ENCODE peak calls at places on chromosome 2, in four cellular contexts. O, D, H and P are unnamed samples.

GRCh38 chr2:188369365-188369764 is 77.7 kb downstream of the GULP1 start:
- DNase-seq in H (peak; percentile 57), O (no peak), D (peak; percentile 45), P (peak; percentile 63)

GRCh38 chr2:199462167-199462976 is 4.6 kb upstream of the SATB2 start:
- DNase-seq in D (no peak), H (no peak), O (no peak), P (no peak)

GRCh38 chr2:219441451-219442205 is 7.0 kb downstream of the SPEG start:
- DNase-seq in O (no peak), D (peak; percentile 94), H (no peak), P (peak; percentile 85)

GRCh38 chr2:20634430-20635095 is 16.3 kb downstream of the HS1BP3 start:
- DNase-seq in H (no peak), O (no peak), D (no peak), P (no peak)

GRCh38 chr2:196238836-196239380 is 67.5 kb upstream of the STK17B start:
- DNase-seq in D (no peak), H (no peak), O (no peak), P (no peak)

GRCh38 chr2:173048901-173049661 is 26.6 kb upstream of the MAP3K20 start:
- DNase-seq in O (no peak), D (no peak), H (peak; percentile 92), P (no peak)

GRCh38 chr2:241314181-241314932 is 1.1 kb downstream of the HDLBP start:
- DNase-seq in H (peak; percentile 62), D (no peak), O (no peak), P (no peak)

GRCh38 chr2:11325961-11326691 is 18.3 kb downstream of the ROCK2 start:
- DNase-seq in D (no peak), O (no peak), H (no peak), P (no peak)

GRCh38 chr2:191936882-191937405 is 90.1 kb upstream of the CAVIN2 start:
- DNase-seq in O (no peak), D (no peak), H (no peak), P (no peak)

GRCh38 chr2:102001767-102002142 is 10.0 kb downstream of the IL1R2 start:
- DNase-seq in H (no peak), D (no peak), O (no peak), P (no peak)

GRCh38 chr2:165952085-165952484 is 1.5 kb downstream of the TTC21B start:
- DNase-seq in D (no peak), O (no peak), H (no peak), P (no peak)

GRCh38 chr2:136932700-136933099 is 167.4 kb downstream of the THSD7B start:
- DNase-seq in O (no peak), D (no peak), H (peak; percentile 30), P (peak; percentile 51)

GRCh38 chr2:164979113-164979512 is 23.8 kb upstream of the SLC38A11 start:
- DNase-seq in O (no peak), H (no peak), D (no peak), P (no peak)

GRCh38 chr2:50765590-50765989 is 266.3 kb downstream of the NRXN1 start:
- DNase-seq in H (no peak), O (no peak), D (no peak), P (no peak)

GRCh38 chr2:3146772-3147640 is 230.6 kb downstream of the EIPR1 start:
- DNase-seq in H (no peak), D (no peak), O (no peak), P (no peak)

GRCh38 chr2:107259411-107260195 is 373.6 kb upstream of the ST6GAL2 start:
- DNase-seq in H (no peak), D (no peak), O (no peak), P (no peak)
- TF ChIP-seq BHLHE40 in H (no peak), D (no peak), O (no peak), P (no peak)

GRCh38 chr2:100799701-100800100 is 20.2 kb upstream of the NPAS2 start:
- DNase-seq in O (no peak), D (no peak), H (no peak), P (no peak)
- TF ChIP-seq FOXK2 in O (no peak), D (no peak), H (no peak), P (no peak)

DNA sequence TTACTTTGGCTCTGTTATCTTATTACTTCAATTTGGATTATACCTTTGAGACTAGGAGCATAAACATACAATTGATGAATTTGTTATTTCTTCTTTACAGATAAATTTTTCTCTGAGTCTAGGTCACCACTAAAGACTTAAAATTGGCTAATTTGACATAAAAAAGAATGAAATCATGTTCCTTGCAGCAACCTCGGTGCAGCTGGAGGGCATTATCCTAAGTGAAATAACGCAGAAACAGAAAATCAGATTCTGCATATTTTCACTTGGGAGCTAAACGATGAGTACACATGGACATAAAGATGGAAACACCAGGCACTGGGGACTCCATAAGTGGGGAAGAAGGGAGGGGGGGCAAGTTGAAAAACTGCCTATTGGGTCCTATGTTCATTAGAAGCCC is 172.8 kb upstream of the SESTD1 start:
- DNase-seq in D (no peak), H (no peak), O (no peak), P (no peak)
- TF ChIP-seq BHLHE40 in D (no peak), H (no peak), O (no peak), P (no peak)

DNA sequence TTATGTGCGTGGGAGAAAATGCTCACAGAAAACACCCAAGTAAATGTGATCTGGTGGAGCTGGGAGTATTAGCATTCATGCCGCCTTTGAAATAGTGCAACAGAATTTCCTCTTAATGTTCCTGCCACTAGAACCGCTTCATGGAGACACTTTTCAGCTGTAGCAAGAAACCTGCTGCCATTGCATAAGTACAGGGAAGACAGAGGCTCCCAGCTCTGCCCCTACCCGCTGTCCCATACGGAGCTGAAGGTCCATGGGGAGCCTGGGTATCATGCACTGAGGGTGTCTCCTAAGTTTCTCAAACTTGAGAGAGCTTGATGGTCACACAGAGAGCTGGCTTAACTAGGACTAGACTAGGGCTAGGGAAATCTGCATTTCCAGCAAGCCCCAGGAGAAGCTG is 49.6 kb downstream of the CRIM1 start:
- DNase-seq in H (no peak), D (no peak), O (no peak), P (no peak)
- TF ChIP-seq FOXK2 in H (no peak), D (no peak), O (no peak), P (no peak)

GRCh38 chr2:127579231-127579630 is 43.7 kb downstream of the MYO7B start:
- DNase-seq in H (no peak), O (no peak), D (no peak), P (no peak)
- TF ChIP-seq BHLHE40 in H (no peak), O (no peak), D (no peak), P (no peak)

GRCh38 chr2:182980652-182981051 is 57.6 kb downstream of the NCKAP1 start:
- DNase-seq in D (no peak), H (no peak), O (no peak), P (no peak)

GRCh38 chr2:182977463-182977862 is 60.8 kb downstream of the NCKAP1 start:
- DNase-seq in D (no peak), H (no peak), O (no peak), P (no peak)

GRCh38 chr2:182982934-182983333 is 55.3 kb downstream of the NCKAP1 start:
- DNase-seq in H (no peak), D (no peak), O (no peak), P (no peak)

DNA sequence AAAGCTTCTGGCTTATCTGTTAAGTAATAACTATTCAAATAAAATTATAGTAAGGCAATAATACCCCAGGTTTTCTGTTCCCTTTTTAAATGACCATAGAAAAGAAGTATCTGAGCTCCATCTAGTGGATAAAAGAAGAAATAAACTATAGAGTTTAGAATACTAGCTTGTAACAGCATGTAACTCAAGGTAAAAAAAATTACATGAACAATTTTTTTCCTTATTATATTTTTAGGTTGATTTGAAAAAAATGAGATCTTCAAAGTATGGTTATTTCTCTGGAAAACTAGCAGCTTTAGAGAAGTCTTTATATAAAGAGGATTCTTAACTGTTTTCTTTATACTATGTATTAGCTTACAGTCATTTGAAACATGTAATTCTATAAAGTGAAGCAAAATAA is 58.1 kb downstream of the NCKAP1 start:
- DNase-seq in O (no peak), H (peak; percentile 36), D (peak; percentile 47), P (peak; percentile 27)
- TF ChIP-seq FOXK2 in O (no peak), H (no peak), D (no peak), P (no peak)

GRCh38 chr2:128534688-128535392 is 216.2 kb upstream of the HS6ST1 start:
- DNase-seq in H (no peak), O (no peak), D (no peak), P (no peak)
- TF ChIP-seq BHLHE40 in H (no peak), O (no peak), D (no peak), P (no peak)

GRCh38 chr2:223950448-223951347 is 5.6 kb upstream of the WDFY1 start:
- DNase-seq in D (no peak), H (no peak), O (no peak), P (no peak)

GRCh38 chr2:223949241-223949640 is 4.1 kb upstream of the WDFY1 start:
- DNase-seq in O (no peak), D (no peak), H (no peak), P (no peak)

GRCh38 chr2:223945755-223946154 is 620 bp upstream of the WDFY1 start:
- DNase-seq in D (no peak), O (no peak), H (no peak), P (no peak)

GRCh38 chr2:223944704-223945531 is at the start of gene WDFY1:
- DNase-seq in H (peak; percentile 75), D (peak; percentile 90), O (no peak), P (peak; percentile 95)

DNA sequence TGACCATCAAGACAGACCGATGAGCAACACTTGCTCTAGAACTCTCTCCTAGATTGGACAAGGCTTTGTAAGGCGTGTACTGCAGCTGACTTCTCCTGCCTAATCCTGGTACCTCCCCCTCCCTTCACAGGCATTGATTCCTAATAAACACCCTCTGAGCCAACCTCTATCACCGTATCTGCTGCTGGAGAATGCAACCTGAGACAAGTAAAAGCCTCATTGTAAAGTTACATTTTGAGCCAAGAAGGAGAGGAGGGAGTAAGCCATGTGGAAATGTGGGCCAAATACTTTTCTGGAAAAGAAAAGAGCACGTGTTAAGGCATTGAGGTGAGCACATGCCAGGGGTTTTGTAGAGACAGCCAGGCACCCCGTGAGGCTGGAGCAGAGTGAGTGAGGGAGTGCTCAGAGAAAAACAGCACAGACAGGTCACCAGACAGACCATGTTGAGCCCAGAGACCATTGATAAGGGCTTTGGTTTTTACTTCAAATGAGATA is 2.6 kb upstream of the WDFY1 start:
- DNase-seq in H (no peak), D (no peak), O (no peak), P (no peak)
- TF ChIP-seq FOXK2 in H (no peak), D (no peak), O (no peak), P (no peak)